ENCODE peak calls at places on chromosome X, in four cellular contexts. A is H1, Y is IMR-90, W is trophoblast cell. Z is an unnamed sample.

GRCh38 chrX:10233696-10234095 is 76.9 kb downstream of the CLCN4 start:
- DNase-seq in A (no peak), Y (peak), W (no peak), Z (no peak)

GRCh38 chrX:105050921-105051320 is 169.6 kb downstream of the TEX13A start:
- DNase-seq in A (no peak), Y (no peak), W (no peak), Z (no peak)

GRCh38 chrX:119410027-119410819 is 11.1 kb downstream of the SLC25A43 start:
- DNase-seq in A (no peak), Y (peak), W (peak), Z (peak)

GRCh38 chrX:49106930-49107329 is 16.6 kb downstream of the GPKOW start:
- DNase-seq in A (no peak), Y (peak), W (peak), Z (peak)

GRCh38 chrX:140503714-140504351 is 1.0 kb downstream of the SOX3 start:
- DNase-seq in A (peak), Y (peak), W (no peak), Z (peak)

GRCh38 chrX:15653961-15654360 is 10.6 kb downstream of the CLTRN start:
- DNase-seq in A (no peak), Y (no peak), W (no peak), Z (no peak)

GRCh38 chrX:69024931-69025330 is 140.3 kb downstream of the PJA1 start:
- DNase-seq in A (no peak), Y (peak), W (peak), Z (peak)

GRCh38 chrX:20265726-20266681 is 705 bp downstream of the RPS6KA3 start:
- DNase-seq in A (peak), Y (peak), W (peak), Z (peak)

GRCh38 chrX:17082831-17083230 is 136.4 kb downstream of the REPS2 start:
- DNase-seq in A (no peak), Y (no peak), W (peak), Z (peak)

GRCh38 chrX:46573896-46574336 is 351 bp downstream of the CHST7 start:
- DNase-seq in A (peak), Y (peak), W (peak), Z (peak)

GRCh38 chrX:119541188-119541587 is 24.0 kb downstream of the STEEP1 start:
- DNase-seq in A (no peak), Y (peak), W (peak), Z (peak)

GRCh38 chrX:111244238-111244750 is 26.0 kb downstream of the CAPN6 start:
- DNase-seq in A (no peak), Y (peak), W (peak), Z (peak)

GRCh38 chrX:31212856-31213748 is 141.3 kb upstream of the FTHL17 start:
- DNase-seq in A (no peak), Y (no peak), W (no peak), Z (no peak)

GRCh38 chrX:13090261-13091110 is 46.1 kb upstream of the FAM9C start:
- DNase-seq in A (no peak), Y (peak), W (peak), Z (no peak)

GRCh38 chrX:47662144-47662657 is 3.2 kb upstream of the UXT start:
- DNase-seq in A (no peak), Y (peak), W (peak), Z (peak)

GRCh38 chrX:2320580-2321327 is 180.0 kb downstream of the DHRSX start:
- DNase-seq in A (no peak), Y (peak), W (peak), Z (peak)

GRCh38 chrX:54496517-54496852 is 451 bp upstream of the FGD1 start:
- DNase-seq in A (no peak), Y (no peak), W (no peak), Z (no peak)

GRCh38 chrX:21004835-21005234 is 369.4 kb upstream of the CNKSR2 start:
- DNase-seq in A (no peak), Y (no peak), W (peak), Z (no peak)

GRCh38 chrX:38438321-38438720 is 85.9 kb downstream of the OTC start:
- DNase-seq in A (peak), Y (no peak), W (no peak), Z (peak)

GRCh38 chrX:34778961-34779360 is 121.9 kb upstream of the TMEM47 start:
- DNase-seq in A (no peak), Y (peak), W (peak), Z (no peak)

GRCh38 chrX:48883729-48884128 is 13.8 kb downstream of the TIMM17B start:
- DNase-seq in A (no peak), Y (no peak), W (peak), Z (peak)

GRCh38 chrX:39815621-39816020 is 282.1 kb downstream of the BCOR start:
- DNase-seq in A (no peak), Y (peak), W (no peak), Z (peak)
- H2BK120ac ChIP-seq in A (peak), Y (no peak), W (no peak), Z (no peak)

DNA sequence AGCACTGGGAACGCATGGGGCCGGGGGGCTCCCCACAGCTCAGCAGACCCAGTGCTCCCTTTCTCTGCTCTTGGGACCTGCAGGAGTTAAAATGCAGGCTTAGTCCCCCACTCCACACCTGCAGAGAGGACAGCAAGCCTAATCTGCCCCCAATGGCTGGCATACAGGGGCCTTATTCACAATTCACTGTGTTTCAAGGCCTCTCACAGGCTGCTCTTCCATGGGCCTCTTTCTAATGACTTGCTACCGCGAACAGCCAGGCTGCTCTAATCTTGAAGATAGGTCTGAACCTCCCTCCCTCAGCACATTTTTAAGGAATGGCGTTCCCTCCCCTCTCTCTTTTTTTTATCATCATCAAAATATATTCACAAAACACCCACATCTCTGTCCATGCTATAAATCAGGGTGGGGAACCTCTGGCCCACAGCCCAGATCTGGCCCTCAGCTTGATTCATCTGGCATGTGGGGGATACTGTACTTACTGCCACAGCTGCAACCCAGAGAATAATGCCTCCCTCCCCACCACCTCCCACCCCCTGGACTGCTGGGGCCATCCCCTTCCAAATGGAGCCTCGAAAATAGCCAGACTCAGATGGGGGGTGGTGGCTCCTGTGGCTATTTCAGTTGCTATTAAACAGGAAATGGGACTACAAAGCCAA is 76.2 kb upstream of the PLAC1 start:
- DNase-seq in A (no peak), Y (peak), W (no peak), Z (no peak)
- H4K8ac ChIP-seq in A (no peak), Y (peak), W (no peak), Z (no peak)

DNA sequence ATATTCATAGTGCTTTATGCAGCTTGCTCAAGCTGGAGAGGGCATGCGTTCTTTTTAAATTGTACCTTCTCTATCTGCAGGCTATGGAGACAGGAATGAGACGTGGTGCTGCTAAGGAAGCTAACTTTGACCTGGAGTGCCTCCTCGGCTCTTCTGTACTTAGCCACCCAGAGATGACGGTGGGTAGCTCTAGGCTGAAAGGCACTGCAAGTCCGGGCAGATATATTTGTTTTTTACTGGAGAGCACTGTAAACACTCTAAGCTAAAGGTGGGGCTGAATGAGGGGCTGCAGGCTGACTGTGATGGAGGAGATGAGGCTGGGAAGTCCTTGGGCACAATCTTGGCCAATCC is 12.1 kb downstream of the ELF4 start:
- DNase-seq in A (no peak), Y (no peak), W (no peak), Z (no peak)
- H3K4me2 ChIP-seq in A (no peak), Y (no peak), W (peak), Z (no peak)

GRCh38 chrX:39688219-39688575 is 409.6 kb downstream of the BCOR start:
- DNase-seq in A (no peak), Y (no peak), W (no peak), Z (no peak)
- H2BK120ac ChIP-seq in A (peak), Y (no peak), W (peak), Z (peak)

GRCh38 chrX:154349979-154350378 is 24.5 kb downstream of the FLNA start:
- DNase-seq in A (no peak), Y (no peak), W (no peak), Z (peak)

GRCh38 chrX:154348114-154348531 is 26.3 kb downstream of the FLNA start:
- DNase-seq in A (no peak), Y (no peak), W (no peak), Z (peak)

GRCh38 chrX:154348646-154349358 is 25.6 kb downstream of the FLNA start:
- DNase-seq in A (no peak), Y (no peak), W (no peak), Z (peak)

GRCh38 chrX:154350429-154351182 is 23.8 kb downstream of the FLNA start:
- DNase-seq in A (no peak), Y (no peak), W (no peak), Z (peak)

DNA sequence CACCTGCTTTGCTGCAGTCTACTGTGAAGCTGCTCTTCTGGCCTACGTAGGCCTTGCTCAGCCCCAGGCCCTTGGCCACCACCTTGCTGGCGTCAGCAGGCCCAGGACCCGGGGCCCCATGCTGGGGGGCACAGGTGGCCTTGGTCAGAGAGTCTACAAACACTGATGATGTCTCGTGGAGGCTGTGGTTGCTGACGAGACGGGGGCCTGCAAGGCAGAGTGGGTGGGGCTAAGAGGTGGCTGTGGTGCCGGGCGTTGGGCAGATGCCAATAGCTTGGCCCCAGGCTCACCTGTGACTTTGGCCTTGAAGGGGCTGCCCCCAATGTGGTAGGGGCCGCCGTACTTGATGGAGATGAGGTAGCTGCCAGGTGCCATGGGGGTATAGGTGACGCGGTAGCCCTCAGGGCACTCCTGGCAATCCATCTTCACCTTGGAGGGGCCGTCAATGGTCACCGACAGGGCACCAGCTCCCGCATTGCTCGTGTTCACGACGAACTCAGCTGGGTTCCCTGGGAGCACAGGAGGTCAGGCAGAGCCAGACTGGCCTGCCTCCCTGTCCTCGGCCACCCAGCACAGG is 25.0 kb downstream of the FLNA start:
- DNase-seq in A (no peak), Y (no peak), W (no peak), Z (no peak)
- H4K8ac ChIP-seq in A (no peak), Y (no peak), W (no peak), Z (no peak)

DNA sequence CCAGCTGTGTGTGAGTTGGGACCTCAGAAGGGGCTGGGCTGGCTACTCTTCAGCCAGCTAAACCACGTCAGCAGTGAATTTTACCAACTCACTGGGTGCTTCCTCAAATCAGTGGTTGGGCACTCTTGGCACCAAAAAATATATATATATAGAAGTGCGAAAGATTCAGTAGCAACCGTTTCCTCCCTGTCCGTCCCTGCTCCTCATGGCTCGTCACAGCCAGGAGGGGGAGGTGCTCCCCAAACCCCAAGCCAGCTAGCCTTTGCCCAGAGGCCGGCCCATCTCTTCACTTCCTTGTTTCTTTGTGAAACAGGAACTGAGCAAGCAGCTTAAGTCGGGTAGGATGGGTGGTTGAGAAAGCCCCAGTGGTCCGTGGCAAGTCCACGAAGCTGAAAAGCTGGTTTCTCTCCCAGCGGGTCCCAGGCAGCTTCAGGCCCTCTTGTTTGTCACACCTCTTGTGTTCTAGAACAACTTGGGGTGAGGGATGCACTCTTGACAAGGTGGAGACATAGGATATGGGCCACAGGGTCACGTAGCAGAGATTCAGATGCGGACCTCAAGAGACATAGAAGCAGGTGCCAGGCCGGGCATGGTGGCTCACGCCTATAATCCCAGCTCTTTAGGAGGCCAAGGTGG is 6.8 kb upstream of the SASH3 start:
- DNase-seq in A (no peak), Y (no peak), W (peak), Z (no peak)
- H3K4me2 ChIP-seq in A (no peak), Y (no peak), W (no peak), Z (no peak)

GRCh38 chrX:150694738-150695410 is 1.7 kb downstream of the MTMR1 start:
- DNase-seq in A (no peak), Y (no peak), W (no peak), Z (no peak)

GRCh38 chrX:150690126-150690525 is 3.1 kb upstream of the MTMR1 start:
- DNase-seq in A (no peak), Y (peak), W (peak), Z (no peak)

GRCh38 chrX:150692296-150692695 is 900 bp upstream of the MTMR1 start:
- DNase-seq in A (no peak), Y (no peak), W (no peak), Z (no peak)

GRCh38 chrX:150693782-150694574 is 782 bp downstream of the MTMR1 start:
- DNase-seq in A (peak), Y (peak), W (peak), Z (peak)

GRCh38 chrX:150692837-150693781 is at the start of gene MTMR1:
- DNase-seq in A (no peak), Y (no peak), W (no peak), Z (peak)
- H2BK120ac ChIP-seq in A (no peak), Y (peak), W (peak), Z (no peak)

DNA sequence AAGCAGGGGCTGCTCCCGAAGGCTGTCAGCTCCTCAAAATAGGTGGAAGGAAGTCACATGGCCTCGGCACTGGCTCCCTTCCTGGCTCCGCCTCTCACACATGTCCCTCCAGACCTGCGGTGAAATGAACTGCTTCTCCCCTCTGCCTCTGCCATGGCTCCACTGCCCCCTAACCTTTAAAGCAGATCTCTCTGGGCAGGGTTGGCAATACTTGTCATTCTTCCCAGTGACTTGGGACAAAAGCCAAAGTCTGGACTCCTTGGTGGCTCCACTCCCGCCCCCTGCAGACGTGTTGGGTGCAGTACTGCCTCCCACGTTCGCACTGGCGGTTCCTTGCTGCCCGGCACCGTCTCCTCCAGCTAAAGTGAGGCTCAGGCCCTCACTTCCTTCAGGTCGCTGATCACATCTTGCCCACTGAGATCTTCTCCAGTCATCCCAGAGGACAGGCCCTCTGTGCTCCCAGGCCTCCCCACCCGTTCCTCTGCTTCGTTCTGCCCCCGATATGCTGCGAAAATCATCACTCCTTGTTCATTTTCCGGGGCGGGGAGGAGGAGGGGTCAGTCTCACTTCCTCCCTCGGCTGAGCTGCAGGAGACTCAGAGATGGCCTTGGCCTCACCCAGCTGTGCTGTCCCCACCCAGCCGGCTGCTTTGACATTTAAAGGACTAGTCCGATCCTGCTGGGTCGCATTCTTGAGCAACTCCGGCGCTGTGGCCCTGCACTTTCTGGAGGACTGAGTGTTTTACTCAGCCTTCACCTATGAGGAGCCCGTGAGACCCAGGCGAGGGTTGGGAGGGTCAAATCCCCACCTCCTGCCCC is 97.4 kb downstream of the PHKA2 start:
- DNase-seq in A (peak), Y (peak), W (peak), Z (peak)
- H4K8ac ChIP-seq in A (no peak), Y (peak), W (peak), Z (no peak)